ENCODE peak calls at places on chromosomes 13 and 19, in four cellular contexts. T is fibroblast of the aortic adventitia, I is AG10803, U is small intestine. Z is an unnamed sample.
A peak's percentile ranks its signal among the peaks of the same experiment; 100 is the strongest.

GRCh38 chr19:32971715-32972540 is at the start of the genes CEP89 and FAAP24:
- DNase-seq in T (peak; percentile 100), I (peak; percentile 99), U (peak; percentile 100), Z (peak; percentile 95)

GRCh38 chr13:68727165-68727564 is 1380.5 kb upstream of the ATXN8OS start:
- DNase-seq in T (no peak), I (no peak), U (no peak), Z (no peak)

GRCh38 chr13:98992355-98992754 is 14.5 kb upstream of the DOCK9 start:
- DNase-seq in T (no peak), I (no peak), U (no peak), Z (no peak)

GRCh38 chr19:55581145-55581827 is 638 bp upstream of the ZNF579 start:
- DNase-seq in T (no peak), I (no peak), U (no peak), Z (no peak)

GRCh38 chr13:25529425-25529824 is 157.7 kb downstream of the ATP8A2 start:
- DNase-seq in T (no peak), I (no peak), U (no peak), Z (no peak)

GRCh38 chr13:33761744-33762143 is 56.2 kb upstream of the RFC3 start:
- DNase-seq in T (no peak), I (peak; percentile 8), U (no peak), Z (no peak)

GRCh38 chr13:49444517-49445395 is 682 bp downstream of the SETDB2 start:
- DNase-seq in T (peak; percentile 52), I (peak; percentile 88), U (peak; percentile 74), Z (no peak)

GRCh38 chr13:113205428-113205931 is 3.0 kb downstream of the PCID2 start:
- DNase-seq in T (peak; percentile 83), I (no peak), U (no peak), Z (no peak)

GRCh38 chr13:48317511-48317981 is 14.0 kb downstream of the RB1 start:
- DNase-seq in T (no peak), I (no peak), U (no peak), Z (no peak)

GRCh38 chr13:99984463-99985242 is 3.1 kb downstream of the ZIC2 start:
- DNase-seq in T (no peak), I (no peak), U (no peak), Z (no peak)

GRCh38 chr19:6524326-6524725 is 6.5 kb upstream of the TNFSF9 start:
- DNase-seq in T (peak; percentile 9), I (no peak), U (no peak), Z (no peak)

GRCh38 chr13:101757446-101758039 is 305.1 kb downstream of the ITGBL1 start:
- DNase-seq in T (peak; percentile 71), I (peak; percentile 61), U (peak; percentile 5), Z (no peak)

GRCh38 chr19:45863840-45864628 is at the start of gene FOXA3:
- DNase-seq in T (no peak), I (no peak), U (peak; percentile 80), Z (no peak)

GRCh38 chr13:39600766-39601165 is 2.2 kb downstream of the LHFPL6 start:
- DNase-seq in T (peak; percentile 41), I (no peak), U (no peak), Z (no peak)

GRCh38 chr19:47228168-47228936 is 2.6 kb downstream of the BBC3 start:
- DNase-seq in T (peak; percentile 22), I (peak; percentile 48), U (no peak), Z (no peak)

GRCh38 chr13:67137044-67137735 is 92.9 kb downstream of the PCDH9 start:
- DNase-seq in T (peak; percentile 59), I (no peak), U (peak; percentile 37), Z (no peak)

GRCh38 chr19:57816652-57817051 is 1.9 kb upstream of the ZNF552 start:
- DNase-seq in T (no peak), I (no peak), U (no peak), Z (no peak)

GRCh38 chr19:57817976-57818375 is 3.3 kb upstream of the ZNF552 start:
- DNase-seq in T (no peak), I (no peak), U (no peak), Z (no peak)

GRCh38 chr19:57814505-57815246 is at the start of gene ZNF552:
- DNase-seq in T (peak; percentile 92), I (peak; percentile 89), U (peak; percentile 97), Z (peak; percentile 47)

GRCh38 chr19:57813919-57814504 is 701 bp downstream of the ZNF552 start:
- DNase-seq in T (no peak), I (peak; percentile 29), U (peak; percentile 63), Z (no peak)

GRCh38 chr19:57815247-57816075 is 748 bp upstream of the ZNF552 start:
- DNase-seq in T (no peak), I (no peak), U (peak; percentile 46), Z (no peak)
- H3K4me3 ChIP-seq in T (no peak overlapping the region), I (peak overlapping the region; percentile 93), U (no peak overlapping the region), Z (peak overlapping the region; percentile 86)

GRCh38 chr19:41399091-41399490 is 1.5 kb downstream of the BCKDHA start:
- DNase-seq in T (no peak), I (no peak), U (no peak), Z (no peak)
- H3K4me3 ChIP-seq in T (peak overlapping the region; percentile 89), I (peak overlapping the region; percentile 89), U (no peak overlapping the region), Z (peak overlapping the region; percentile 92)

GRCh38 chr19:17842663-17843313 is 5.0 kb downstream of the JAK3 start:
- DNase-seq in T (no peak), I (no peak), U (no peak), Z (no peak)
- H3K4me3 ChIP-seq in T (peak overlapping the region; percentile 50), I (peak overlapping the region; percentile 33), U (no peak overlapping the region), Z (peak overlapping the region; percentile 46)

GRCh38 chr19:51065221-51065960 is 499 bp upstream of the KLK13 start:
- DNase-seq in T (no peak), I (no peak), U (no peak), Z (no peak)
- H3K4me3 ChIP-seq in T (peak overlapping the region; percentile 28), I (no peak overlapping the region), U (no peak overlapping the region), Z (no peak overlapping the region)

Z was measured in AG04449.